ENCODE peak calls at places on chromosomes 4 and X, in eight cellular contexts. N, I, J, O, Y, V, S and T are unnamed samples.

GRCh38 chr4:99811850-99812249 is 4.8 kb upstream of the DAPP1 start:
- DNase-seq in N (peak), I (no peak), J (peak), O (no peak), Y (no peak), V (no peak), S (no peak), T (no peak)

GRCh38 chr4:159444668-159445067 is 341.8 kb downstream of the RAPGEF2 start:
- DNase-seq in N (peak), I (no peak), J (no peak), O (no peak), Y (no peak), V (no peak), S (no peak), T (no peak)

GRCh38 chrX:22247169-22247568 is 25.5 kb upstream of the CBLL2 start:
- DNase-seq in N (peak), I (no peak), J (no peak), O (peak), Y (no peak), V (no peak), S (no peak), T (no peak)

GRCh38 chr4:20252656-20253271 is 1.1 kb downstream of the SLIT2 start:
- DNase-seq in N (peak), I (peak), J (no peak), O (no peak), Y (peak), V (no peak), S (peak), T (no peak)

GRCh38 chr4:98470831-98471230 is 187.6 kb downstream of the TSPAN5 start:
- DNase-seq in N (peak), I (no peak), J (no peak), O (no peak), Y (peak), V (no peak), S (peak), T (no peak)

GRCh38 chrX:66110112-66110511 is 53.9 kb upstream of the HEPH start:
- DNase-seq in N (peak), I (no peak), J (no peak), O (peak), Y (no peak), V (no peak), S (no peak), T (no peak)

GRCh38 chr4:110020139-110020538 is 107.5 kb downstream of the EGF start:
- DNase-seq in N (peak), I (no peak), J (no peak), O (no peak), Y (no peak), V (no peak), S (no peak), T (no peak)

GRCh38 chrX:49308604-49309269 is 5.3 kb downstream of the GAGE10 start:
- DNase-seq in N (peak), I (peak), J (no peak), O (no peak), Y (peak), V (no peak), S (no peak), T (no peak)

GRCh38 chr4:5940470-5941203 is 47.8 kb upstream of the CRMP1 start:
- DNase-seq in N (peak), I (no peak), J (no peak), O (no peak), Y (no peak), V (no peak), S (no peak), T (no peak)

GRCh38 chr4:182145360-182145905 is 97.8 kb upstream of the TENM3 start:
- DNase-seq in N (peak), I (no peak), J (no peak), O (peak), Y (peak), V (no peak), S (no peak), T (no peak)

GRCh38 chrX:43949669-43950068 is 23.5 kb downstream of the NDP start:
- DNase-seq in N (no peak), I (peak), J (no peak), O (no peak), Y (no peak), V (peak), S (no peak), T (peak)

GRCh38 chr4:105894570-105895323 is 524 bp upstream of the NPNT start:
- DNase-seq in N (no peak), I (peak), J (no peak), O (peak), Y (peak), V (no peak), S (no peak), T (no peak)

GRCh38 chrX:47743504-47743903 is 84.5 kb upstream of the UXT start:
- DNase-seq in N (peak), I (no peak), J (no peak), O (no peak), Y (peak), V (no peak), S (no peak), T (no peak)

GRCh38 chr4:177975315-177975714 is 533.1 kb upstream of the AGA start:
- DNase-seq in N (no peak), I (no peak), J (no peak), O (no peak), Y (no peak), V (no peak), S (no peak), T (no peak)